ENCODE peak calls at places on chromosomes 5 and 9, in six cellular contexts. N is HCT116, R is GM23338, T is stomach, J is suprapubic skin, B is spleen. C is an unnamed sample.
A peak's percentile ranks its signal among the peaks of the same experiment; 100 is the strongest.

GRCh38 chr5:148384389-148384756 is 615 bp downstream of the FBXO38 start:
- DNase-seq in B (no peak), J (no peak), R (peak; percentile 17), N (no peak), T (no peak), C (no peak)

GRCh38 chr5:133244242-133244641 is 192.4 kb downstream of the HSPA4 start:
- DNase-seq in J (no peak), T (no peak), R (no peak), N (no peak), B (peak; percentile 61), C (no peak)

GRCh38 chr9:105132576-105132975 is 111.9 kb upstream of the SLC44A1 start:
- DNase-seq in B (no peak), J (no peak), T (no peak), N (peak; percentile 33), R (no peak), C (no peak)

GRCh38 chr5:118791986-118792734 is 196.2 kb downstream of the DTWD2 start:
- DNase-seq in R (peak; percentile 86), T (peak; percentile 30), J (no peak), B (no peak), N (peak; percentile 45), C (no peak)

GRCh38 chr9:112175796-112176315 is 759 bp upstream of the SUSD1 start:
- DNase-seq in B (no peak), T (no peak), J (no peak), N (no peak), R (peak; percentile 62), C (no peak)

GRCh38 chr5:80591352-80591751 is 21.3 kb upstream of the ANKRD34B start:
- DNase-seq in R (no peak), J (no peak), T (no peak), N (no peak), B (no peak), C (no peak)

GRCh38 chr5:129474544-129474943 is 14.4 kb downstream of the ADAMTS19 start:
- DNase-seq in R (no peak), T (no peak), N (no peak), J (no peak), B (no peak), C (no peak)

GRCh38 chr5:35963381-35963843 is 25.0 kb upstream of the CAPSL start:
- DNase-seq in B (no peak), R (peak; percentile 76), N (no peak), J (no peak), T (no peak), C (no peak)

GRCh38 chr5:67693956-67694564 is 497.5 kb upstream of the CD180 start:
- DNase-seq in B (no peak), R (no peak), N (no peak), J (peak; percentile 90), T (peak; percentile 26), C (no peak)

GRCh38 chr9:84054341-84055010 is 73.9 kb downstream of the RMI1 start:
- DNase-seq in N (no peak), R (no peak), B (no peak), T (no peak), J (no peak), C (no peak)

GRCh38 chr5:82793808-82794419 is 283.3 kb downstream of the TMEM167A start:
- DNase-seq in J (no peak), B (no peak), T (peak; percentile 29), R (peak; percentile 78), N (peak; percentile 26), C (no peak)

GRCh38 chr5:72624641-72625236 is 117.5 kb upstream of the ZNF366 start:
- DNase-seq in R (no peak), T (no peak), N (no peak), J (no peak), B (no peak), C (no peak)

GRCh38 chr9:91035825-91036208 is 234.2 kb downstream of the SYK start:
- DNase-seq in N (no peak), T (no peak), B (no peak), J (peak; percentile 40), R (no peak), C (no peak)

GRCh38 chr5:109451161-109451560 is 41.4 kb upstream of the PJA2 start:
- DNase-seq in B (no peak), N (no peak), R (no peak), J (no peak), T (peak; percentile 37), C (no peak)

GRCh38 chr5:134095887-134096589 is 18.4 kb upstream of the TCF7 start:
- DNase-seq in J (no peak), T (no peak), R (no peak), B (no peak), N (no peak), C (no peak)

GRCh38 chr9:72657023-72657422 is 135.6 kb downstream of the TMC1 start:
- DNase-seq in B (no peak), J (no peak), N (no peak), R (no peak), T (no peak), C (no peak)

GRCh38 chr9:133960568-133961129 is 31.5 kb downstream of the VAV2 start:
- DNase-seq in T (peak; percentile 50), J (no peak), N (no peak), B (peak; percentile 79), R (peak; percentile 51), C (no peak)

GRCh38 chr5:160237571-160238093 is 8.3 kb downstream of the FABP6 start:
- DNase-seq in T (no peak), J (no peak), B (no peak), R (peak; percentile 79), N (no peak), C (no peak)

GRCh38 chr9:7957803-7958202 is 158.2 kb upstream of the DMAC1 start:
- DNase-seq in T (no peak), R (no peak), J (no peak), B (no peak), N (no peak), C (no peak)

GRCh38 chr5:148268556-148268955 is at the start of gene SPINK13:
- DNase-seq in T (peak; percentile 37), R (no peak), B (no peak), N (peak; percentile 26), J (no peak), C (no peak)

GRCh38 chr5:127988149-127988755 is 95.3 kb upstream of the SLC12A2 start:
- DNase-seq in R (no peak), T (no peak), N (peak; percentile 48), J (no peak), B (no peak), C (no peak)

DNA sequence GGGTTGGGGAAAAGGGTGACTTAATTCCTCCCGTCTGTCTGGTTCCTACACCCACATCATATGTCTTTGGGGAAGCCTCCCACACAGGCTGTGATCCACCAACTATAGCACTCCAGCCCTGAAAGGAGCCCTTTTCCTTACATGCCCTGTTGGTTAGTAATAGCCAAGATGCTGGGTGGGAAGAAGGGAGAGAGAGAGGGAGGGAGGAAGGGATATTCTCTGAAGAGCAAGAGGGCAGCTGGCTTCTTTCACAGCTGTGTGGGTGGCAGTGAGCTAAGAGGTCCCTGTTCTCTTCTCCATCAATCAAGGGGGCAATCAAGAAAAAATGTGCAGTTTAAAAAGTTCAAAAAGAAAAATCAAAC is 21.6 kb downstream of the HBEGF start:
- DNase-seq in T (no peak), B (no peak), R (no peak), N (no peak), J (no peak), C (no peak)
- TF ChIP-seq CTCF in T (no peak), B (no peak), R (no peak), N (no peak), J (no peak), C (no peak)

GRCh38 chr5:53032188-53032587 is 43.0 kb downstream of the ITGA2 start:
- DNase-seq in J (no peak), B (no peak), N (no peak), T (no peak), R (no peak), C (no peak)

GRCh38 chr5:53034832-53035231 is 45.7 kb downstream of the ITGA2 start:
- DNase-seq in R (no peak), T (no peak), N (no peak), B (no peak), J (no peak), C (no peak)

GRCh38 chr5:53030828-53031425 is 41.8 kb downstream of the ITGA2 start:
- DNase-seq in B (no peak), J (no peak), T (no peak), N (no peak), R (no peak), C (no peak)

GRCh38 chr5:53029608-53030007 is 40.5 kb downstream of the ITGA2 start:
- DNase-seq in T (no peak), N (no peak), J (no peak), R (no peak), B (no peak), C (no peak)

DNA sequence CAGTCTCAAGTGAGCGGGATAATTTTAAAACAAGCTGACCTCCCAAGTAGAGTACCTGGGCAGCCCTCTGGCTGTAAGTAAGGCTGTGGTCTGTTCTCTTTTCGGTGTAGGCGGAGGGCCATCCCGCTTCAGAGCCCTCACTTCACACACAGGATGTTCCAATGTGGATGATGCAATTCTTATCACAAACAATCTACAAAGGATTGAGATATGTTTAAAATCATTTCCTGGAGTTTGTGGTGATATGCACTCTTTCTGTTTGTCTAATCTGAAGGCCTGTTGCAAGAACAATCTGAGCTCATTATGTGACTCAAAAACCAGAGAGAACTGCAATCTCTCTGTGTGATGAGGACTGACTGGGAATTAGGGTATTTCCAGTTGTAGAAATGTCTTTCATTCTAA is 42.5 kb downstream of the ITGA2 start:
- DNase-seq in B (no peak), N (peak; percentile 27), J (no peak), T (no peak), R (no peak), C (no peak)
- TF ChIP-seq POLR2AphosphoS5 in B (no peak), N (peak; percentile 33), J (no peak), T (peak; percentile 47), R (no peak), C (no peak)

DNA sequence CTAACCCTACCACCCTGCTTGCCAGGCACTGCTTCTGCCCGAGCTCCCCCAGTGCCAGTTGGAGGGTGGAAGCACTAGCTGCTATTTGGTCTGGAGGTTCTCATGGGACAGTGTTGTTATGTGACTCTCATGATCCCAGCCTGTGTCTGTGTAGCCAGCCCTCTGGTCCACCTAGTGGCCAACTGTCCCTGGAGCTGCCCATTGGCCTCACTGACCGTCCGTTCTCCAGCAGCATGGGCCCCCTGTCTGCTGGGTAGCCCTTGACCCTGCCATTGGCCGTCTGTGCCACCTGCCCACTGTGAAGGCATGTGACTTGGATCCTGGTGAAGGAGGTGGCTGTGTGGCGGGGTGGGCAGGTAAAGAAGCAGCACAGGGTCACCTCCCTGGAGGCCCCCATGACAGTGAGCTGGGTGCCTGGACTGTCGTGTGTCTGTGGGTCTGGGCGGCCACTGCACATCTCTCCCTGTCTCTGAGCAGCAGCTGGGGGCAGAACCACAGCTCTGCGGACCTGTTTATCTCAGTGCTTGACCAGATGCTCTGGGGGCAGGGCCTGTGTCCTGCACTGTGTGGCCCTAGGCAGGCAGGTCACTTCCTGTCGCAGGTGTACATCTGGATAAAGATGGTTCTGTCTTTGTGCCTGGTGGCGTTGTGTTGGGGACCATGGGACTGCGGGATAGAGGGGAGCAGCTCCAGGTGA is 11.4 kb downstream of the PHF2 start:
- DNase-seq in T (no peak), N (no peak), J (peak; percentile 57), R (no peak), B (peak; percentile 64), C (peak; percentile 79)
- TF ChIP-seq CTCF in T (no peak), N (peak; percentile 21), J (no peak), R (no peak), B (no peak), C (no peak)

DNA sequence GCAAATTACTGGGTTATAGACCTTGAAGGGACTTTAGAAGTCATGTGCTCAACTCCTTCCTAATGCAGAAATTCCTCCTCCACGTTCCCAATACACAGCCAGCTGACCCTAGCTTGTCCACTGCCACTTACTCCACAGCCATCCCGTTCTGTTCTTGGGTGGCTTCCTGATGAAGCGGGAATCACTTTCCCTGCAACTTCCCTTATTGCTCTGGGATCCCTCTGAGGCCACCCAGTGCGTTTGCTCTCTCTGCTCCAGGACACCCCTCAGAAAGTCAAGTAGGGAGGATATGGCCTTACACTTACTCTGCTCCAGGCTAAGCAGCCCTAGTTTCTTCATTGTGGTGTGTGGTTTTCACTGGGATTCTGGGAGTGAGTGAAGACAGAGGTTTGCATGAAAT is 55.5 kb downstream of the GALNT12 start:
- DNase-seq in T (no peak), N (no peak), R (no peak), B (no peak), J (no peak), C (no peak)
- TF ChIP-seq POLR2AphosphoS5 in T (no peak), N (no peak), R (no peak), B (no peak), J (no peak), C (no peak)

C was measured in vagina.